ENCODE peak calls at places on chromosomes 4 and X, in ten cellular contexts. Q, H, C, L, M, Y, N, A, U and T are unnamed samples.

GRCh38 chr4:87633239-87633638 is 16.8 kb upstream of the DMP1 start:
- DNase-seq in H (no peak), N (peak), L (no peak), C (no peak), M (no peak), U (no peak), Y (no peak), A (no peak), Q (no peak), T (peak)

GRCh38 chrX:139930923-139931645 is 1.8 kb downstream of the ATP11C start:
- DNase-seq in N (peak), U (no peak), H (peak), Q (no peak), C (peak), L (peak), A (no peak), M (peak), Y (no peak), T (peak)

GRCh38 chr4:173247316-173247715 is 78.7 kb downstream of the GALNT7 start:
- DNase-seq in Q (no peak), M (no peak), H (no peak), C (no peak), L (no peak), Y (no peak), N (no peak), A (no peak), U (no peak), T (no peak)

GRCh38 chr4:102439835-102440234 is 61.3 kb upstream of the NFKB1 start:
- DNase-seq in N (peak), C (no peak), U (no peak), M (no peak), H (no peak), Q (no peak), L (no peak), Y (no peak), A (no peak), T (peak)

GRCh38 chr4:3077796-3078195 is 3.3 kb downstream of the HTT start:
- DNase-seq in U (no peak), A (no peak), Y (no peak), C (no peak), M (peak), L (no peak), Q (no peak), H (no peak), N (no peak), T (no peak)

GRCh38 chr4:152690706-152691651 is 11.2 kb upstream of the TMEM154 start:
- DNase-seq in C (no peak), U (no peak), A (no peak), Y (no peak), N (no peak), H (no peak), L (no peak), Q (no peak), M (no peak), T (no peak)

GRCh38 chr4:156493858-156494257 is 477.7 kb downstream of the PDGFC start:
- DNase-seq in M (no peak), A (no peak), L (no peak), Y (no peak), N (no peak), C (no peak), H (no peak), Q (no peak), U (no peak), T (no peak)

GRCh38 chrX:17656035-17656418 is 81.3 kb upstream of the SCML1 start:
- DNase-seq in C (no peak), L (no peak), H (no peak), M (no peak), A (no peak), N (no peak), Q (peak), Y (no peak), U (no peak), T (no peak)

DNA sequence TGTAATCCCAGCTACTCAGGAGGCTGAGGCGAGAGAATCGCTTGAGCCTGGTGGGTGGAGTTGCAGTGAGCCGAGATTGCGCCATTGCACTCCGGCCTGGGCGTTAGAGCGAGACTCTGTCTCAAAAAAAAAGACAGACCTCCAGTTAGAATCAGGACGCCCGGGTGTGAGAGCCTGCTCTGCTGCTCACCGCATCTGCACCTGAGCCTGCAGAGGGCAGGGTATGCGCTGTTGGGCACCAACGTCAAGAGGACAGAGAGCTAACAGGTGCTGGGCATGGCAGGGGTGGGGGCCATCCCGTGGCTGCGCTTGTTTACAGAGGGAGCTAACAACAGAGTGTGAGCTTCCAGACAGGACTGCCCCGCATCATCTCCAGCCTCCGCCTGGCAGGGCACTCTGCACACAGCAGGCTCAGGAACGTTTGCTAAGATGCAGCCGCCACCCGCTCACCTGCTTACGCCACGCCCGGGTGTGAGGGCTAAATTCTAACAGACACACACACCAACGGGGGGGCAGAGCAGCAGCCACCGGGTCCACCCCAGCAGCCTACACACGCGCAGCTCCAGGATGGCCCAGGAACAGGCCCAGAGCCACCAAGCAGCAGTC is 50.0 kb upstream of the CPLX1 start:
- DNase-seq in N (no peak), M (no peak), A (no peak), H (no peak), Q (no peak), C (no peak), L (no peak), U (no peak), Y (no peak), T (no peak)
- TF ChIP-seq CTCF in N (no peak), M (no peak), A (no peak), H (no peak), Q (no peak), C (no peak), L (no peak), U (no peak), Y (no peak), T (no peak)

GRCh38 chr4:123652501-123652900 is 255.9 kb downstream of the SPRY1 start:
- DNase-seq in U (no peak), L (no peak), Y (no peak), H (no peak), M (no peak), N (peak), A (no peak), Q (no peak), C (no peak), T (no peak)

GRCh38 chr4:123651536-123652175 is 255.1 kb downstream of the SPRY1 start:
- DNase-seq in N (no peak), Q (no peak), L (no peak), Y (no peak), M (no peak), A (no peak), U (no peak), C (no peak), H (no peak), T (peak)

GRCh38 chr4:123649248-123649643 is 252.7 kb downstream of the SPRY1 start:
- DNase-seq in Q (no peak), A (no peak), U (no peak), L (no peak), N (no peak), Y (no peak), H (no peak), M (peak), C (no peak), T (no peak)

GRCh38 chr4:123651127-123651526 is 254.5 kb downstream of the SPRY1 start:
- DNase-seq in Y (no peak), N (peak), M (no peak), C (no peak), L (no peak), U (no peak), A (no peak), Q (no peak), H (no peak), T (peak)

GRCh38 chr4:123649644-123650356 is 253.2 kb downstream of the SPRY1 start:
- DNase-seq in N (peak), C (no peak), L (peak), A (no peak), H (no peak), M (no peak), Y (peak), U (no peak), Q (no peak), T (peak)
- H3K4me3 ChIP-seq in N (no peak), C (no peak), L (no peak), A (no peak), H (no peak), M (no peak), Y (no peak), U (no peak), Q (no peak), T (no peak)

GRCh38 chr4:40227284-40227683 is 30.5 kb downstream of the RHOH start:
- DNase-seq in Y (no peak), C (no peak), U (no peak), N (no peak), M (no peak), Q (no peak), A (no peak), L (no peak), H (no peak), T (no peak)

GRCh38 chr4:40232610-40233009 is 35.8 kb downstream of the RHOH start:
- DNase-seq in H (no peak), N (no peak), L (no peak), A (no peak), Y (no peak), Q (no peak), U (no peak), C (no peak), M (no peak), T (no peak)

GRCh38 chr4:40225497-40225896 is 28.7 kb downstream of the RHOH start:
- DNase-seq in Q (no peak), Y (no peak), N (no peak), A (no peak), M (no peak), U (no peak), C (no peak), H (no peak), L (no peak), T (no peak)

GRCh38 chr4:40231464-40231863 is 34.6 kb downstream of the RHOH start:
- DNase-seq in A (no peak), H (no peak), U (no peak), L (no peak), M (no peak), N (no peak), Y (no peak), Q (no peak), C (no peak), T (no peak)

GRCh38 chr4:40228497-40229365 is 31.9 kb downstream of the RHOH start:
- DNase-seq in Q (no peak), M (no peak), L (no peak), N (no peak), A (no peak), Y (no peak), H (no peak), U (no peak), C (no peak), T (no peak)
- TF ChIP-seq CTCF in Q (no peak), M (peak), L (peak), N (peak), A (peak), Y (no peak), H (peak), U (peak), C (peak), T (peak)

GRCh38 chr4:168673476-168673875 is 176.6 kb downstream of the PALLD start:
- DNase-seq in Q (no peak), C (no peak), M (no peak), Y (no peak), H (no peak), U (no peak), A (no peak), L (no peak), N (no peak), T (no peak)
- H3K4me3 ChIP-seq in Q (no peak), C (no peak), M (no peak), Y (no peak), H (no peak), U (no peak), A (no peak), L (no peak), N (no peak), T (no peak)

GRCh38 chr4:122577808-122578781 is 42.8 kb downstream of the IL21 start:
- DNase-seq in M (peak), C (no peak), U (no peak), A (no peak), L (peak), Y (no peak), H (peak), Q (peak), N (peak), T (peak)

GRCh38 chr4:122576261-122577188 is 44.3 kb downstream of the IL21 start:
- DNase-seq in Y (no peak), L (no peak), Q (no peak), A (no peak), N (peak), C (no peak), U (no peak), H (peak), M (peak), T (peak)

GRCh38 chr4:122577189-122577553 is 43.7 kb downstream of the IL21 start:
- DNase-seq in U (no peak), Y (no peak), N (no peak), L (no peak), A (no peak), Q (no peak), C (no peak), M (no peak), H (no peak), T (no peak)
- TF ChIP-seq CTCF in U (no peak), Y (no peak), N (no peak), L (no peak), A (no peak), Q (peak), C (peak), M (no peak), H (no peak), T (no peak)